ENCODE peak calls at places on chromosomes 7 and 10, in four cellular contexts. One of them, this sample, is unnamed.

GRCh38 chr10:108911814-108912541 is 1011.3 kb downstream of the XPNPEP1 start:
- DNase-seq in GM23248: peak; percentile 87
- DNase-seq in mesenchymal stem cell: peak; percentile 84
- DNase-seq in IMR-90: peak; percentile 51
- DNase-seq in this sample: no peak

GRCh38 chr10:120732067-120732466 is 119.1 kb upstream of the WDR11 start:
- DNase-seq in IMR-90: no peak
- DNase-seq in GM23248: peak; percentile 12
- DNase-seq in mesenchymal stem cell: no peak
- DNase-seq in this sample: peak; percentile 88

GRCh38 chr7:33760834-33761233 is 144.5 kb upstream of the BMPER start:
- DNase-seq in mesenchymal stem cell: no peak
- DNase-seq in IMR-90: no peak
- DNase-seq in GM23248: no peak
- DNase-seq in this sample: peak; percentile 39

GRCh38 chr10:47058961-47059391 is 147.7 kb downstream of the PTPN20 start:
- DNase-seq in GM23248: peak; percentile 59
- DNase-seq in IMR-90: peak; percentile 46
- DNase-seq in mesenchymal stem cell: no peak
- DNase-seq in this sample: no peak

GRCh38 chr10:6995339-6995738 is 415.3 kb upstream of the PRKCQ start:
- DNase-seq in mesenchymal stem cell: no peak
- DNase-seq in GM23248: peak; percentile 24
- DNase-seq in IMR-90: peak; percentile 15
- DNase-seq in this sample: no peak

GRCh38 chr7:149870701-149871483 is 2.9 kb upstream of the ATP6V0E2 start:
- DNase-seq in GM23248: no peak
- DNase-seq in IMR-90: no peak
- DNase-seq in mesenchymal stem cell: no peak
- DNase-seq in this sample: no peak

GRCh38 chr7:44639701-44640321 is 33.4 kb downstream of the OGDH start:
- DNase-seq in IMR-90: peak; percentile 91
- DNase-seq in GM23248: peak; percentile 69
- DNase-seq in mesenchymal stem cell: peak; percentile 91
- DNase-seq in this sample: peak; percentile 85

GRCh38 chr7:104790440-104790839 is 223.6 kb upstream of the KMT2E start:
- DNase-seq in IMR-90: no peak
- DNase-seq in mesenchymal stem cell: no peak
- DNase-seq in GM23248: no peak
- DNase-seq in this sample: peak; percentile 32

GRCh38 chr7:69129524-69129923 is 468.8 kb upstream of the AUTS2 start:
- DNase-seq in mesenchymal stem cell: no peak
- DNase-seq in GM23248: no peak
- DNase-seq in IMR-90: no peak
- DNase-seq in this sample: no peak

GRCh38 chr10:12432402-12433189 is 83.2 kb downstream of the CAMK1D start:
- DNase-seq in GM23248: no peak
- DNase-seq in IMR-90: no peak
- DNase-seq in mesenchymal stem cell: no peak
- DNase-seq in this sample: no peak

GRCh38 chr10:31926765-31927596 is 1.6 kb downstream of the ARHGAP12 start:
- DNase-seq in IMR-90: no peak
- DNase-seq in mesenchymal stem cell: peak; percentile 35
- DNase-seq in GM23248: peak; percentile 59
- DNase-seq in this sample: peak; percentile 11

GRCh38 chr10:59432207-59432900 is 70.0 kb upstream of the FAM13C start:
- DNase-seq in IMR-90: peak; percentile 19
- DNase-seq in mesenchymal stem cell: peak; percentile 8
- DNase-seq in GM23248: peak; percentile 26
- DNase-seq in this sample: no peak

GRCh38 chr10:77274046-77274795 is 363.4 kb downstream of the KCNMA1 start:
- DNase-seq in IMR-90: peak; percentile 84
- DNase-seq in GM23248: peak; percentile 84
- DNase-seq in mesenchymal stem cell: peak; percentile 76
- DNase-seq in this sample: no peak

GRCh38 chr7:153590571-153590970 is 461.6 kb upstream of the DPP6 start:
- DNase-seq in IMR-90: no peak
- DNase-seq in GM23248: no peak
- DNase-seq in mesenchymal stem cell: no peak
- DNase-seq in this sample: no peak

GRCh38 chr7:7405461-7405860 is 130.2 kb downstream of the COL28A1 start:
- DNase-seq in GM23248: no peak
- DNase-seq in mesenchymal stem cell: no peak
- DNase-seq in IMR-90: no peak
- DNase-seq in this sample: no peak

GRCh38 chr10:130377986-130378545 is 241.9 kb downstream of the GLRX3 start:
- DNase-seq in GM23248: no peak
- DNase-seq in IMR-90: no peak
- DNase-seq in mesenchymal stem cell: no peak
- DNase-seq in this sample: no peak

GRCh38 chr10:1364151-1364910 is 308.1 kb downstream of the WDR37 start:
- DNase-seq in IMR-90: no peak
- DNase-seq in mesenchymal stem cell: no peak
- DNase-seq in GM23248: no peak
- DNase-seq in this sample: no peak

GRCh38 chr10:130491011-130491697 is 355.0 kb downstream of the GLRX3 start:
- DNase-seq in mesenchymal stem cell: no peak
- DNase-seq in GM23248: no peak
- DNase-seq in IMR-90: no peak
- DNase-seq in this sample: no peak

GRCh38 chr10:74988055-74988773 is 123.2 kb upstream of the SAMD8 start:
- DNase-seq in IMR-90: peak; percentile 43
- DNase-seq in GM23248: peak; percentile 29
- DNase-seq in mesenchymal stem cell: no peak
- DNase-seq in this sample: no peak

GRCh38 chr10:113539789-113540188 is 13.1 kb upstream of the HABP2 start:
- DNase-seq in GM23248: peak; percentile 90
- DNase-seq in IMR-90: peak; percentile 36
- DNase-seq in mesenchymal stem cell: peak; percentile 32
- DNase-seq in this sample: no peak

GRCh38 chr10:50653142-50653541 is 29.4 kb upstream of the SGMS1 start:
- DNase-seq in IMR-90: peak; percentile 47
- DNase-seq in mesenchymal stem cell: peak; percentile 28
- DNase-seq in GM23248: peak; percentile 58
- DNase-seq in this sample: peak; percentile 54

GRCh38 chr7:99714171-99714570 is 20.8 kb downstream of the CYP3A7 start:
- DNase-seq in IMR-90: peak; percentile 11
- DNase-seq in GM23248: no peak
- DNase-seq in mesenchymal stem cell: no peak
- DNase-seq in this sample: no peak

GRCh38 chr10:37803269-37803668 is 54.1 kb downstream of the ZNF248 start:
- DNase-seq in mesenchymal stem cell: no peak
- DNase-seq in IMR-90: no peak
- DNase-seq in GM23248: peak; percentile 16
- DNase-seq in this sample: no peak

GRCh38 chr10:19031763-19032162 is 16.8 kb upstream of the MALRD1 start:
- DNase-seq in GM23248: no peak
- DNase-seq in IMR-90: no peak
- DNase-seq in mesenchymal stem cell: no peak
- DNase-seq in this sample: no peak

GRCh38 chr10:122234416-122234815 is 36.7 kb upstream of the BTBD16 start:
- DNase-seq in mesenchymal stem cell: no peak
- DNase-seq in GM23248: no peak
- DNase-seq in IMR-90: peak; percentile 39
- DNase-seq in this sample: peak; percentile 11

GRCh38 chr10:621981-622740 is 67.3 kb downstream of the DIP2C start:
- DNase-seq in GM23248: no peak
- DNase-seq in IMR-90: peak; percentile 33
- DNase-seq in mesenchymal stem cell: peak; percentile 57
- DNase-seq in this sample: no peak

GRCh38 chr7:128869138-128869943 is 6.7 kb downstream of the ATP6V1F start:
- DNase-seq in IMR-90: peak; percentile 23
- DNase-seq in GM23248: peak; percentile 72
- DNase-seq in mesenchymal stem cell: peak; percentile 38
- DNase-seq in this sample: peak; percentile 41

GRCh38 chr10:53430974-53431373 is 658.4 kb upstream of the MBL2 start:
- DNase-seq in GM23248: no peak
- DNase-seq in mesenchymal stem cell: no peak
- DNase-seq in IMR-90: no peak
- DNase-seq in this sample: no peak

GRCh38 chr10:62017141-62017870 is 115.8 kb downstream of the ARID5B start:
- DNase-seq in GM23248: peak; percentile 51
- DNase-seq in IMR-90: no peak
- DNase-seq in mesenchymal stem cell: no peak
- DNase-seq in this sample: no peak

GRCh38 chr10:1737222-1738061 is at the start of gene ADARB2:
- DNase-seq in IMR-90: no peak
- DNase-seq in mesenchymal stem cell: peak; percentile 45
- DNase-seq in GM23248: peak; percentile 1
- DNase-seq in this sample: no peak

GRCh38 chr10:102770792-102771191 is 27.0 kb downstream of the WBP1L start:
- DNase-seq in mesenchymal stem cell: peak; percentile 75
- DNase-seq in IMR-90: peak; percentile 61
- DNase-seq in GM23248: peak; percentile 45
- DNase-seq in this sample: no peak

DNA sequence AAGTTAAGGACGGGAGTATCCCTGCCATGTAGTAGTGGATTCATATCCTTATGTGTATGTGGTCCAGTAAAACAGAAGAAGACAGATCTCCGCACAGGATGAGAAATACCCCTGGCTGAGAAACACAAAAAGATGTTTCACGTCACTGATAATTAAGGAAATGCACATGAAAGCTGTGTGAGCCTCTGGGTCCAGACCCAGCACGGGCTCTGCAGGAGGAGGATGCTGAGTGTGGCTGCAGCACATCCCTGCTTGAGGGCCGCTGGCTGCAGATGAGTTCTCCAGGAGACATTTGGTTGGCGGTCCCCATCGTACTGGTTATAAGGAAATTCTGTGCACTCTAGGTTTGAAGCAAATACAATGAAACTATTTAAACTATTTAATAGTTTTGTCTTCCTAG is 8.2 kb upstream of the SUN1 start:
- DNase-seq in GM23248: peak; percentile 22
- DNase-seq in IMR-90: no peak
- DNase-seq in mesenchymal stem cell: no peak
- DNase-seq in this sample: no peak
- H3K9ac ChIP-seq in GM23248: peak overlapping the region; percentile 84
- H3K9ac ChIP-seq in IMR-90: no peak overlapping the region
- H3K9ac ChIP-seq in mesenchymal stem cell: peak overlapping the region; percentile 88
- H3K9ac ChIP-seq in this sample: no peak overlapping the region

GRCh38 chr10:80196270-80196949 is 8.9 kb downstream of the ANXA11 start:
- DNase-seq in mesenchymal stem cell: no peak
- DNase-seq in GM23248: peak; percentile 82
- DNase-seq in IMR-90: peak; percentile 61
- DNase-seq in this sample: peak; percentile 40
- H3K9ac ChIP-seq in mesenchymal stem cell: no peak overlapping the region
- H3K9ac ChIP-seq in GM23248: peak overlapping the region; percentile 2
- H3K9ac ChIP-seq in IMR-90: no peak overlapping the region
- H3K9ac ChIP-seq in this sample: no peak overlapping the region

DNA sequence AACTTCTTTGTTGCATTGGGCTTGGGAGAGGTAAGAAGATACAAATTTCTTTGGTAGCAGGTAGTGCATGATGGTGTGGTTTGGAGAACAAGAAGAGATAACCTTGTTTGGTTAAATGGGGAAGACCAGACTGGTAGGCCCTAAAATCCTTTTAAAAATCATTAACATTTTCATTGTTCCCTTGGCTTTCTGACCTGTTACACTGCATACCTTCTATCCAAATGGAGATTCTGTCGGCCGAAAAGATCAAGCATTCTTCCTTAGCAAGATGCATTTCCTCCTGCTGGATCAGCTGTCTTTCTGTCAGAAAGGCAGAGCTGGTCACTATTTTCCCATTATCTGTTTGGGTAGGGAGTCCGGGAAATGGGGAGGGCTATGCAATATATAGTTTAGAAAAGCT is 33.7 kb downstream of the AGK start:
- DNase-seq in IMR-90: no peak
- DNase-seq in GM23248: no peak
- DNase-seq in mesenchymal stem cell: no peak
- DNase-seq in this sample: no peak
- H3K9ac ChIP-seq in IMR-90: no peak overlapping the region
- H3K9ac ChIP-seq in GM23248: peak overlapping the region; percentile 45
- H3K9ac ChIP-seq in mesenchymal stem cell: peak overlapping the region; percentile 64
- H3K9ac ChIP-seq in this sample: no peak overlapping the region

DNA sequence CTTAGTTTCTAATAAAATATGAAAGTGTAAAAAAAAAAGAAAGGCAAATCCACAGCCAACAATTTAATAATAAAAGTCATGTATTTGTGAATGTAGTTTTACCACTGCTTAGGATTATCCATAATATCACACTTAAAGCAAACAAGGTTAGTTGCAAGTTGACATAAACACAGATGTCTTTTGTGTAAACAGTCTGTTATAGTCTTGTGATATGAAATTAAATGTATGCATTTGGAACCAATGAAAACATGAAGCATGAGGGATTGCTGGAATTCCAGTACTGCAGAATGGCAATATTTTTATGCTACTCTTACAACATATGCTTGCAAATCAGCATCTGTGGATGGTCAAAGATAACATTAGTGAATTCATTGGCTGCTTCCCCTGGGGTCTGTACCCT is 148.1 kb downstream of the DNAJB9 start:
- DNase-seq in mesenchymal stem cell: peak; percentile 2
- DNase-seq in GM23248: no peak
- DNase-seq in IMR-90: no peak
- DNase-seq in this sample: no peak
- H3K9ac ChIP-seq in mesenchymal stem cell: no peak overlapping the region
- H3K9ac ChIP-seq in GM23248: no peak overlapping the region
- H3K9ac ChIP-seq in IMR-90: no peak overlapping the region
- H3K9ac ChIP-seq in this sample: no peak overlapping the region

DNA sequence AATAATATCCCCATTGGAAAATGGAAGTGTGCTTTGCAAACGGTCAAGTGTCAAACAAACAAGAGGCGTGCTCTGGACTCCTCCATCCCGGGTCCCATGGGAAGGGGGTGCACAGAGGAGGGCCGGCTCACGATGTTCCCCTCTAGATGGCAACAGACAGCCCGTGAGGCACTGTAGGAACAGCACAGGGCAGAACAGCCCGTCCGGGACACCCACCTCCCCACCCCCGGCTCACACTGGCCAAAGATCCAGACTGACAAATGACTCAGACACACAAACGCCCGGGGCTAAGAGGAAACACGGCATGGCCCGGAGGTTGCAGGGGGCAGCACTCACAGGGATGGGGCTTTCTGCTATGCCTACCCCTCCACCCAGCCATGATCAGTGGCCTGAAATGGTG is 4.9 kb upstream of the ELN start:
- DNase-seq in mesenchymal stem cell: peak; percentile 78
- DNase-seq in GM23248: peak; percentile 90
- DNase-seq in IMR-90: peak; percentile 63
- DNase-seq in this sample: peak; percentile 79
- H3K9ac ChIP-seq in mesenchymal stem cell: peak overlapping the region; percentile 11
- H3K9ac ChIP-seq in GM23248: no peak overlapping the region
- H3K9ac ChIP-seq in IMR-90: no peak overlapping the region
- H3K9ac ChIP-seq in this sample: no peak overlapping the region

DNA sequence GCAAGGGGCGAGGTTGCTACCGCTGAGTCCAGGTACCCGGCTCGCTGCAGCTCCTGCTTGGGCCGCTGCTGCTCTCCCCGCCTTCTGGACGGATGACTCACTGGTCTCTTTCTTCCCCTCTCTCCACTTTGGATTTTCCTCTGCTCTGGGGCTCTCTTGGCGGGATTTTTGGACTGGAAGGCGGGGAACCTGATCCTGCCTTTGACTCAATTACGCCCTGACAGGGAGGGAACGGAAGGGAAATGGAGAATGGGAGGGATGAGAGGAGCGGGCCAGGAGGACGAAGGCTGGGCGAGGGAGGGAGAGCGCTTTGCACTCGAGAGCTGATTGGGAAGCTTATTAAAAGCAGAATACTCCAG is at the start of gene PTN:
- DNase-seq in mesenchymal stem cell: peak; percentile 58
- DNase-seq in IMR-90: peak; percentile 79
- DNase-seq in GM23248: peak; percentile 74
- DNase-seq in this sample: no peak
- H3K9ac ChIP-seq in mesenchymal stem cell: peak within 1 kb of the TSS; percentile 73
- H3K9ac ChIP-seq in IMR-90: peak within 1 kb of the TSS; percentile 76
- H3K9ac ChIP-seq in GM23248: peak within 1 kb of the TSS; percentile 32
- H3K9ac ChIP-seq in this sample: no peak within 1 kb of the TSS

GRCh38 chr7:13017325-13017853 is 330.0 kb downstream of the ARL4A start:
- DNase-seq in GM23248: peak; percentile 54
- DNase-seq in IMR-90: peak; percentile 88
- DNase-seq in mesenchymal stem cell: peak; percentile 80
- DNase-seq in this sample: peak; percentile 56
- H3K9ac ChIP-seq in GM23248: no peak overlapping the region
- H3K9ac ChIP-seq in IMR-90: no peak overlapping the region
- H3K9ac ChIP-seq in mesenchymal stem cell: no peak overlapping the region
- H3K9ac ChIP-seq in this sample: no peak overlapping the region

This sample was measured in endothelial cell of umbilical vein.